ENCODE peak calls at places on chromosomes 13 and 19, in nine cellular contexts. X, M, C, G, V, F, K, B and Y are unnamed samples.

GRCh38 chr19:18607222-18608101 is 863 bp upstream of the CRLF1 start:
- DNase-seq in X (no peak), M (no peak), C (no peak), G (peak), V (no peak), F (no peak), K (no peak), B (no peak), Y (no peak)

GRCh38 chr13:29480893-29481525 is 114.5 kb downstream of the SLC7A1 start:
- DNase-seq in X (no peak), M (no peak), C (no peak), G (no peak), V (no peak), F (no peak), K (no peak), B (no peak), Y (no peak)

GRCh38 chr19:53898680-53899341 is 10.3 kb upstream of the CACNG7 start:
- DNase-seq in X (no peak), M (no peak), C (no peak), G (peak), V (no peak), F (no peak), K (no peak), B (no peak), Y (no peak)

GRCh38 chr13:84400711-84401110 is 518.4 kb upstream of the SLITRK1 start:
- DNase-seq in X (no peak), M (no peak), C (no peak), G (no peak), V (no peak), F (no peak), K (peak), B (no peak), Y (no peak)

GRCh38 chr19:16247353-16248182 is 49.9 kb downstream of the AP1M1 start:
- DNase-seq in X (peak), M (peak), C (peak), G (peak), V (peak), F (peak), K (peak), B (peak), Y (peak)

GRCh38 chr19:29454109-29454508 is 71.7 kb upstream of the VSTM2B start:
- DNase-seq in X (no peak), M (no peak), C (no peak), G (no peak), V (peak), F (no peak), K (no peak), B (peak), Y (no peak)

GRCh38 chr13:48973845-48974431 is 1.8 kb upstream of the FNDC3A start:
- DNase-seq in X (no peak), M (no peak), C (no peak), G (no peak), V (no peak), F (no peak), K (no peak), B (no peak), Y (no peak)

GRCh38 chr19:821976-822773 is 420 bp upstream of the PLPPR3 start:
- DNase-seq in X (no peak), M (no peak), C (no peak), G (no peak), V (no peak), F (no peak), K (no peak), B (no peak), Y (no peak)

GRCh38 chr13:100521912-100522490 is 66.6 kb downstream of the GGACT start:
- DNase-seq in X (no peak), M (no peak), C (no peak), G (no peak), V (no peak), F (peak), K (no peak), B (no peak), Y (no peak)

GRCh38 chr19:29526730-29527499 is 1.1 kb downstream of the VSTM2B start:
- DNase-seq in X (no peak), M (no peak), C (no peak), G (peak), V (no peak), F (no peak), K (no peak), B (peak), Y (no peak)

GRCh38 chr19:37957176-37957575 is 50.2 kb downstream of the SIPA1L3 start:
- DNase-seq in X (no peak), M (no peak), C (no peak), G (no peak), V (no peak), F (no peak), K (no peak), B (no peak), Y (no peak)

DNA sequence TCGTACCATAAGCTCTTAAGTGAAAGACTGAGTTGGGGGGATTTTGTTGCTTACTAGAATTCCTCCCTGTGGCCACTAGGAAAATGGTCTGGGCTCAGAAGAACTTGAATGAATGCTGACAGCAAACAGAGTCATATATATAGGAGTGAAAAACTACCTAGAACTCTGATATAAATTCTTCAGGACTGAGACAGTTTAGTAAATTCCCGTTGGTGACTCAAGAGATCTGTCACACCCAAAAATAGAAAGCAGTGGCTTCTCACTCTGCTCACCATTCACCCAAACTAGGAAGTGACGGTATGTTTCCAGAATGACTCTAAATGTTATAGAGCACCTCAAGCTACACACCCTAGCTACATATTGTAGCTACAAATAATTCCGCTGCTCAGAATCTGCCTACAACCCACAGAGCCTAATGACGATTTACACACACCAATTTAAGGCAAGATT is 116.2 kb downstream of the TBC1D4 start:
- DNase-seq in X (no peak), M (no peak), C (no peak), G (no peak), V (no peak), F (peak), K (peak), B (no peak), Y (no peak)
- H3K27ac ChIP-seq in X (no peak), M (no peak), C (peak), G (peak), V (peak), F (peak), K (no peak), B (no peak), Y (peak)

DNA sequence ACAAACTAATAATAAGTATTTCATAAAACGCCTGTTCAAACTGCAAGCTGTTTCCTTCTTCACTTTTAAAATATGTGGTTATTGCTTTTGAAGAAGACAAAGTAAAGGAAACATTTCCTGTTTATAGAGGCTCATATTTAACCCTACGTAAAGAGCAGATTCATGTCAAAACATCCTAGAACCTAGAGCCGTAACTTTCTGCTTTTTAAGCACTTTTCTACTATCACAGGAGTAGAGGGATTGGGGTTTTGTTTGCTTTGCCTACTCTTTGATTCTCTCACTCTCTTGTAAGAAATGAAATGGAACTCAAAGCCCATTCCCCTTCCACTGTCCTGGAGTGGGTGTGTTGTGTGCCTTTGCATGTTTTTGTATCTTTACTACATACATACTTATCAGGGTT is 54.0 kb upstream of the GPR183 start:
- DNase-seq in X (no peak), M (no peak), C (no peak), G (no peak), V (no peak), F (peak), K (no peak), B (no peak), Y (no peak)
- H3K27ac ChIP-seq in X (no peak), M (peak), C (no peak), G (no peak), V (no peak), F (peak), K (no peak), B (no peak), Y (no peak)

DNA sequence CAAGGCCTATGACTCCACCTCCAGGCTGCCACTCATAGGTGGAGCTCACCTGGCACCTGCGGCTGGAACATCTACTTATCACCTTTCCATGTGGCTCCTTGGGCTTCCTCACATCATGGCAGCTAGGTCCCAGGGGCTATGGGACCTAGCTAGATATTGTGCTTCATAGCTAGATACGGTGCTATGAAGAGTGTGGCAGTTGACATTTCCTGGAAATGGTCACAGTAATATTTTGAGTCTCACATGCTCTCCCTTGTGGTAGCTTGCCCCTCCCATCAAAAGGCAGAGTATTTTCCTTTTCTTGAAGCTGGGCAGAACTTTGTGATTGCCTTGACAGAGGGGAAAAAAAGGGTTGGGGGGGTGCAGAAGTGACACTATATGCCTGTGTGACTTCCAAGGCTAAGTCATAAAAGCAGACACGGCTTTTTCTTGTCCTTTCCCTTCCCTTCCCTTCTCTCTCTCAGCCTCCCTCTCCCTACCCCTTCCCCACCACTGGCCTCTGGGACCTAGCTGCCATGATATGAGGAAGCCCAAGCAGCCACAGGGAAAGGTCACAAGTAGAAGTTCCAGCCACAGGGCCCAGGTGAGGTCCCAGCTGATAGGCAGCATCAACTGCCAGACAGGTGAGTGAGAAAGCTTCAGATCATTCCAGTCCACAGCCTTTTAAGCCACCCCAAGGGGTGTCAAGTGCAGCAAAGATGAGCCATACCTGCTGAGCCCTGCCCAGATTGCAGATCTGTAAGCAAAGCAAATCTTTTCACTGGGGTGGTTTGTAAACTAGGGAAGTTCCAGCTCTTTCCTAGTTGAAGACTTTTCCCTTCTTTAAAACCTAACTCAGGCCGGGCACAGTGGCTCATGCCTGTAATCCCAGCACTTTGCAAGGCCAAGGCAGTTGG is 6.9 kb upstream of the HIF3A start:
- DNase-seq in X (no peak), M (no peak), C (no peak), G (no peak), V (no peak), F (peak), K (no peak), B (no peak), Y (no peak)
- H3K27ac ChIP-seq in X (peak), M (no peak), C (peak), G (no peak), V (peak), F (no peak), K (peak), B (peak), Y (no peak)

DNA sequence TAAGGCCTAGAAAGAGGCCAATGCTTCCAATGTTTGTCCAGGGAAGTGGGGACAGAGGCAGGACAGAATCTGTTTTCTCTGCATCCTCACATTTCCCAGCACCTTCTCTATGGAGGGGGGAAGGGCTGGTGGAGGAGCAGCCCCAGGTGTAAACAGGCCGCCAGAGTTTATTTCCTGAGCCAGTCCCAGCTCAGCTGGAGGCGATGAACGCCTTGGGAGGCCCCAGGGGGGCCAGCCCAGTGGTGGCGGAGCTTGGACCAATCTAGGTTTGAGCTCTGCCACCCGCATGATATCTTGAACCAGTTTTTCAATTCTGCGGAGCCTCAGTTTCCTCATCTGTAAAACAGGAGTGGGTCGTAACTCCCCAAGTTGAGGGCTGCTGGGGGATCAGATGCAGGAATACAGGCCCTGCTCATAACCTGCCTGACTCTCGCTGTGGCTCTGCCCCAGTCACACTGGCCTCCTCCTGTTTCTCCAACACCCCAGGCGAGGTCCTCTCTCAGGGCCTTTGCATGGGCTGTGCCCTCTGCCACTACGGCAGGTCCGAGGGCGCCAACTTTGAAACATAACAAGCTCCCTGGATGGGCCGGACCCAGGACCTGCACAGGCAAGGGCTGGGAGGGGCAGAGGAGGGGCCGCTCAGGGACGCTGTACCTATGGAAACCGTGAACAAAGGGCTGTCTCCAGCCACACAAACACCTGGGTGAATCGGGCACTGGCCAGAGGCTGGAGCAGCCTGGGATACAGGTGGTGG is 1.1 kb downstream of the TNFAIP8L1 start:
- DNase-seq in X (no peak), M (no peak), C (no peak), G (no peak), V (no peak), F (peak), K (no peak), B (no peak), Y (no peak)
- H3K27ac ChIP-seq in X (no peak), M (no peak), C (peak), G (no peak), V (no peak), F (peak), K (no peak), B (no peak), Y (no peak)